ENCODE peak calls at places on chromosome 17, in ten cellular contexts. Z, X, W, L, H, V, I, B, Y and N are unnamed samples.

GRCh38 chr17:30332057-30332542 is 1.8 kb downstream of the TMIGD1 start:
- DNase-seq in V (no peak), Y (no peak), W (no peak), H (no peak), I (peak; percentile 92), Z (no peak), B (no peak), L (peak; percentile 31), X (no peak), N (peak; percentile 61)

GRCh38 chr17:6506679-6507231 is 49.6 kb downstream of the PITPNM3 start:
- DNase-seq in Y (peak; percentile 68), W (no peak), Z (no peak), V (no peak), B (no peak), L (no peak), I (no peak), H (no peak), X (no peak), N (no peak)

GRCh38 chr17:16374129-16374528 is 6.8 kb upstream of the UBB start:
- DNase-seq in Z (no peak), X (no peak), B (no peak), V (no peak), H (no peak), L (no peak), Y (no peak), I (peak; percentile 75), W (no peak), N (peak; percentile 92)

GRCh38 chr17:13576661-13577526 is 24.8 kb downstream of the HS3ST3A1 start:
- DNase-seq in H (no peak), B (no peak), X (no peak), I (no peak), L (no peak), Z (no peak), W (no peak), Y (no peak), V (no peak), N (no peak)

GRCh38 chr17:6752068-6752909 is 3.6 kb upstream of the XAF1 start:
- DNase-seq in W (no peak), V (no peak), H (no peak), Z (no peak), Y (peak; percentile 16), L (no peak), B (no peak), X (no peak), I (peak; percentile 99), N (peak; percentile 100)

GRCh38 chr17:75759457-75759856 is 5.5 kb downstream of the GALK1 start:
- DNase-seq in V (no peak), Y (no peak), H (no peak), L (no peak), X (no peak), I (no peak), W (no peak), B (no peak), Z (no peak), N (no peak)

GRCh38 chr17:39938140-39938869 is 10.8 kb downstream of the LRRC3C start:
- DNase-seq in H (no peak), V (no peak), Y (no peak), W (no peak), B (no peak), X (no peak), I (no peak), Z (no peak), L (no peak), N (no peak)

GRCh38 chr17:8382052-8382879 is 727 bp downstream of the RPL26 start:
- DNase-seq in Y (no peak), V (no peak), X (no peak), L (no peak), W (no peak), I (no peak), H (no peak), Z (no peak), B (no peak), N (peak; percentile 23)

GRCh38 chr17:78820122-78820792 is 20.4 kb downstream of the USP36 start:
- DNase-seq in H (no peak), L (no peak), Y (no peak), B (no peak), V (no peak), I (no peak), Z (no peak), W (no peak), X (no peak), N (no peak)